ENCODE peak calls at places on chromosomes 7 and 10, in four cellular contexts. D is AG09319, V is uterus, M is mesothelial cell of epicardium. J is an unnamed sample.

GRCh38 chr7:51817694-51818093 is 501.1 kb upstream of the COBL start:
- DNase-seq in D (no peak), M (no peak), V (no peak), J (no peak)

GRCh38 chr7:139118803-139119485 is 9.4 kb upstream of the ZC3HAV1 start:
- DNase-seq in V (no peak), D (no peak), M (no peak), J (peak)

GRCh38 chr7:108071551-108071950 is 58.6 kb downstream of the LAMB4 start:
- DNase-seq in D (no peak), M (no peak), V (no peak), J (no peak)

GRCh38 chr7:135653285-135654080 is 8.8 kb upstream of the STMP1 start:
- DNase-seq in M (no peak), D (no peak), V (no peak), J (no peak)

GRCh38 chr10:5805680-5806079 is 7.6 kb downstream of the GDI2 start:
- DNase-seq in M (no peak), D (no peak), V (no peak), J (no peak)

GRCh38 chr10:59991661-59992060 is 85.3 kb upstream of the CCDC6 start:
- DNase-seq in M (no peak), D (no peak), V (peak), J (no peak)

GRCh38 chr10:98478430-98479222 is 31.9 kb upstream of the HPS1 start:
- DNase-seq in V (no peak), D (no peak), M (no peak), J (no peak)

GRCh38 chr7:35906191-35906908 is 105.5 kb downstream of the SEPTIN7 start:
- DNase-seq in D (peak), M (peak), V (peak), J (no peak)

GRCh38 chr7:159071260-159071659 is 73.4 kb downstream of the VIPR2 start:
- DNase-seq in V (no peak), D (no peak), M (no peak), J (no peak)

GRCh38 chr7:152406491-152406890 is 29.3 kb downstream of the KMT2C start:
- DNase-seq in M (no peak), V (no peak), D (no peak), J (no peak)

GRCh38 chr7:151286148-151286547 is 37.7 kb upstream of the SMARCD3 start:
- DNase-seq in D (no peak), V (no peak), M (no peak), J (no peak)

GRCh38 chr10:132410056-132410778 is 13.2 kb downstream of the PWWP2B start:
- DNase-seq in D (no peak), M (no peak), V (no peak), J (no peak)

GRCh38 chr7:125279956-125280355 is 350.3 kb upstream of the POT1 start:
- DNase-seq in V (no peak), M (no peak), D (no peak), J (no peak)

GRCh38 chr7:148135106-148135505 is 455.5 kb upstream of the C7orf33 start:
- DNase-seq in V (no peak), D (no peak), M (no peak), J (no peak)

GRCh38 chr10:124307531-124308350 is 111.0 kb downstream of the OAT start:
- DNase-seq in D (no peak), V (no peak), M (peak), J (peak)

GRCh38 chr10:92839191-92840085 is 8.9 kb upstream of the EXOC6 start:
- DNase-seq in V (peak), D (peak), M (peak), J (no peak)

GRCh38 chr10:91662993-91663392 is 30.1 kb upstream of the PPP1R3C start:
- DNase-seq in D (no peak), M (no peak), V (no peak), J (no peak)

GRCh38 chr7:105691029-105691691 is 109.9 kb upstream of the EFCAB10 start:
- DNase-seq in D (peak), M (no peak), V (peak), J (peak)

GRCh38 chr7:98213874-98214810 is 2.9 kb downstream of the BHLHA15 start:
- DNase-seq in V (peak), M (no peak), D (no peak), J (no peak)

GRCh38 chr10:102198027-102198426 is 28.1 kb upstream of the ELOVL3 start:
- DNase-seq in D (no peak), V (no peak), M (no peak), J (no peak)

GRCh38 chr10:102196893-102197292 is 29.2 kb upstream of the ELOVL3 start:
- DNase-seq in V (no peak), D (no peak), M (no peak), J (no peak)

GRCh38 chr10:102195301-102195870 is 30.7 kb upstream of the ELOVL3 start:
- DNase-seq in V (no peak), D (no peak), M (no peak), J (no peak)

GRCh38 chr10:102202386-102202785 is 23.7 kb upstream of the ELOVL3 start:
- DNase-seq in V (no peak), M (no peak), D (no peak), J (no peak)

GRCh38 chr10:102200751-102201640 is 25.1 kb upstream of the ELOVL3 start:
- DNase-seq in M (no peak), D (no peak), V (no peak), J (no peak)
- TF ChIP-seq CTCF in M (no peak), D (no peak), V (no peak), J (no peak)

GRCh38 chr10:103479135-103479534 is at the start of gene CALHM3:
- DNase-seq in V (no peak), M (no peak), D (no peak), J (no peak)

GRCh38 chr10:103478671-103479070 is 369 bp downstream of the CALHM3 start:
- DNase-seq in V (no peak), M (no peak), D (no peak), J (no peak)

GRCh38 chr10:103474077-103474476 is 5.0 kb downstream of the CALHM3 start:
- DNase-seq in V (no peak), D (no peak), M (no peak), J (no peak)

GRCh38 chr10:103475437-103475836 is 3.6 kb downstream of the CALHM3 start:
- DNase-seq in V (no peak), D (no peak), M (no peak), J (no peak)

GRCh38 chr10:103476046-103476768 is 2.8 kb downstream of the CALHM3 start:
- DNase-seq in M (no peak), D (no peak), V (no peak), J (no peak)
- TF ChIP-seq CTCF in M (no peak), D (peak), V (no peak), J (no peak)

DNA sequence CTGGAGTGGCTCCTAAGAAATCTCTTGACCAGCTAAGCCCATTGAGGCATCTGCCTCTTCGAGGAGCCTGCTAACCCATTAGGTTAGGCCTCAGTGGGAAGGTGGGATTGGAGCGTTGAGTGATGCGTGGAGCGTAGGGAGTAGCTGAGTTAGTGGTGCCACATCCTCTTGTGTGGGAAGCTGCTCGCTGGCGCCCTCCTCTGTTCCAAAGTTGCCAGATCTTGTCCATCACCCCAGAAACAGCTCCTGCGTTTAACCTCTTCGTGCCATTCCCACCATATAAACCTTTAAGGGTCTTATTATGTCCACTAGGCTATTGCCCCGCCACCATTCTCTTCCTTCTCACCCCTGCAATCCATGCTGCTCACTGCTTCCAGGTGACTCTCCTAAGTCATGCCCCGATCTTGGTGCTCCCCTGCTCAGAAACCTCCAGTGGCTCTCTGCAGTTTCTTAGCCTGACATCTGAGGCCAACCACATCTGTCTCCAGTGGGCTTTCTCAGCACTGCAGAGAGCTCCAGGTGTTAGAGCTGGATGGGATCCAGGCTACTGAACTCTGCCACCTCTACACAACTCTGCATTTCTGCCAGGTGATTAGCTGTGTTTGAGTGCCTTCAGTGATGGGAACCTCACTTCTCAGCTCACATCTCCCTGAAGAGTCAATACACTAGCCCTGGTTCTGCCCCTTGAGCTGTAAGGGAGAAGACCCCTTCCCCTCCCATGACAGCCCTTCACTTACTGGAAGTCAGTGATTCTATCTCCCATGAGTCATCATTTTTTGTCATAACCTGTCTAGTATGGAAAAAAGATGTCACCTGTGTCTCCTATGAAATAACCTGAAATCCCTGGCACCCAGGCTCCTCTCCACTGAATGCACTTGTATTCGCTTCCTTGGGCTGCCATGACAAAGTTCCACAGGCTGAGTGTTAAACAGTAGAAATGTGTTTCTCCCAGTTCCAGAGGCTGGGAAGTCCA is 65.0 kb upstream of the FGFR2 start:
- DNase-seq in D (no peak), M (peak), V (no peak), J (no peak)
- TF ChIP-seq CTCF in D (no peak), M (no peak), V (no peak), J (no peak)

GRCh38 chr10:119293368-119293767 is 86.0 kb downstream of the GRK5 start:
- DNase-seq in V (no peak), D (no peak), M (no peak), J (no peak)
- TF ChIP-seq CTCF in V (no peak), D (no peak), M (no peak), J (no peak)

DNA sequence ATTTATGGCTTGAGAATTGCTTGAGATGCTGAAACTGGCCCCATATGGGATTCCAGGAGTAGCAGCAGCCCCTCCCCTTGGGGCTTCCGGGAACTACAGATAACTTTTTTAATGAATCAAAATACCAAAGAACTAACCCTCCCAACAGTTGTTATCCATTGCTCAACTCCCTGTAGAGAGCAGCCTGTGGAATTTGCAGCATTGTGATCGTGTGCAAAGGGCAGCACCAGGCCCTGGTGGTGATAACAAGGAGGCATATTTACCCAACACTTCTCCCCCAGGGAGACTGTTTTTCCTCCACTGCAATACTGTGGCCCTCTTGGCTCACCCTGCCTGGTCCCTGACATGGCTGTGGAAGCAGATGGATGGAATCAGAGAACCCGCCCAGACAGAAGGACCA is 196.2 kb downstream of the PLXNA4 start:
- DNase-seq in V (peak), M (no peak), D (no peak), J (no peak)
- TF ChIP-seq CTCF in V (no peak), M (no peak), D (no peak), J (no peak)

J was measured in activated B cell treated with CpG ODN at 0.5 μM for 24 hours.